ENCODE peak calls at places on chromosome 16, in eight cellular contexts. O is AG09309, K is cardiac fibroblast, A is keratinocyte, S is choroid plexus epithelial cell, M is HepG2, F is skeletal muscle cell, E is A673. P is an unnamed sample.

GRCh38 chr16:22973451-22973991 is 159.6 kb downstream of the HS3ST2 start:
- DNase-seq in K (no peak), O (no peak), A (no peak), E (no peak), F (no peak), S (no peak), M (no peak), P (no peak)

GRCh38 chr16:48498761-48499600 is 111.0 kb downstream of the N4BP1 start:
- DNase-seq in E (peak; percentile 78), M (peak; percentile 35), S (peak; percentile 94), A (no peak), O (peak; percentile 64), K (peak; percentile 85), F (peak; percentile 72), P (no peak)

GRCh38 chr16:11367483-11367906 is 22.2 kb downstream of the RMI2 start:
- DNase-seq in M (no peak), S (no peak), K (peak; percentile 25), A (no peak), F (no peak), E (no peak), O (no peak), P (no peak)

GRCh38 chr16:56262148-56262878 is 71.0 kb downstream of the GNAO1 start:
- DNase-seq in O (no peak), K (no peak), M (no peak), S (no peak), F (no peak), E (no peak), A (no peak), P (peak; percentile 73)

GRCh38 chr16:85391769-85392583 is 221.1 kb upstream of the GSE1 start:
- DNase-seq in E (no peak), O (no peak), M (no peak), A (no peak), F (no peak), S (peak; percentile 28), K (no peak), P (no peak)

GRCh38 chr16:84928679-84929420 is 82.5 kb downstream of the ZDHHC7 start:
- DNase-seq in K (peak; percentile 52), O (no peak), M (no peak), E (no peak), S (peak; percentile 35), F (no peak), A (no peak), P (no peak)

GRCh38 chr16:73268311-73268997 is 220.5 kb upstream of the ZFHX3 start:
- DNase-seq in O (no peak), A (no peak), S (peak; percentile 9), E (peak; percentile 24), F (no peak), K (peak; percentile 5), M (peak; percentile 12), P (no peak)

GRCh38 chr16:30399435-30400186 is 4.4 kb downstream of the ZNF48 start:
- DNase-seq in E (no peak), M (no peak), K (no peak), O (no peak), F (no peak), S (no peak), A (no peak), P (no peak)

GRCh38 chr16:58010886-58011285 is 9.7 kb downstream of the USB1 start:
- DNase-seq in E (peak; percentile 65), S (no peak), F (no peak), M (no peak), O (no peak), A (no peak), K (no peak), P (no peak)

GRCh38 chr16:71630808-71631207 is 4.8 kb downstream of the MARVELD3 start:
- DNase-seq in E (no peak), K (no peak), A (no peak), F (no peak), O (no peak), M (no peak), S (no peak), P (no peak)

GRCh38 chr16:56300901-56301351 is 109.6 kb downstream of the GNAO1 start:
- DNase-seq in A (no peak), O (no peak), F (no peak), E (no peak), M (no peak), S (no peak), K (peak; percentile 28), P (no peak)

GRCh38 chr16:72946474-72947194 is 101.3 kb downstream of the ZFHX3 start:
- DNase-seq in K (peak; percentile 70), A (no peak), F (no peak), O (no peak), S (no peak), M (no peak), E (no peak), P (no peak)

GRCh38 chr16:71778780-71779179 is 29.9 kb downstream of the AP1G1 start:
- DNase-seq in E (no peak), M (no peak), O (no peak), S (no peak), K (no peak), F (no peak), A (no peak), P (no peak)

GRCh38 chr16:12677472-12677871 is 126.2 kb downstream of the CPPED1 start:
- DNase-seq in O (no peak), S (no peak), K (no peak), F (no peak), M (no peak), E (no peak), A (no peak), P (peak; percentile 84)

GRCh38 chr16:59385953-59386352 is 651.8 kb upstream of the GOT2 start:
- DNase-seq in S (peak; percentile 85), A (no peak), K (peak; percentile 69), E (no peak), M (no peak), O (peak; percentile 3), F (peak; percentile 85), P (no peak)

GRCh38 chr16:70476272-70477020 is 22.1 kb downstream of the FCSK start:
- DNase-seq in S (peak; percentile 84), A (no peak), K (peak; percentile 69), M (no peak), O (peak; percentile 23), E (peak; percentile 44), F (peak; percentile 35), P (no peak)

GRCh38 chr16:70675851-70676513 is 9.9 kb downstream of the MTSS2 start:
- DNase-seq in M (no peak), O (no peak), E (no peak), K (no peak), S (no peak), F (no peak), A (no peak), P (no peak)

DNA sequence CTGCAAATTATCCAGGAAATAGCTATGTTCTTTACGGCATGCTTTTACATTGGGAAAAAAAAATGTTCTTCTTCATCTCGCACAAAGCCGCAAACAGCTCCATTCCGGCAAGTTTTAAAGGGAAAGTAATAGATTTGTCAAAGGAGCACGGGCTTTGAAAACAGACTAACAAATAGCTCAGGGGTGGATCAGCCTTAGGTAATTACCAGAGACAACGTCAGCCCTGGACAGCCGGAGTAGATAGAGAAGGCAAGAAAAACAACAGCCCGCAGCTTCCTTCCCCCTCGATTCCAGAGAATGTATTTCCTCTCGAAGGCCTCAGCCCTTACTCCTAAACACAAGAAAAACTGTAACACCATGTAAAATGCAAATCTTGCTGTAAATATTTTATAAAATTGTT is 222.5 kb downstream of the C16orf78 start:
- DNase-seq in M (no peak), O (no peak), K (peak; percentile 76), F (no peak), S (peak; percentile 70), E (peak; percentile 58), A (no peak), P (no peak)
- H3K4me3 ChIP-seq in M (no peak overlapping the region), O (no peak overlapping the region), K (no peak overlapping the region), F (no peak overlapping the region), S (peak overlapping the region; percentile 21), E (peak overlapping the region; percentile 8), A (no peak overlapping the region), P (no peak overlapping the region)

GRCh38 chr16:66133641-66134402 is 232.7 kb upstream of the CDH5 start:
- DNase-seq in M (no peak), O (no peak), E (peak; percentile 69), S (no peak), A (no peak), K (no peak), F (no peak), P (no peak)

GRCh38 chr16:66130296-66130910 is 236.1 kb upstream of the CDH5 start:
- DNase-seq in S (peak; percentile 93), O (peak; percentile 79), M (no peak), E (no peak), K (peak; percentile 41), F (no peak), A (no peak), P (no peak)

GRCh38 chr16:66129196-66129595 is 237.3 kb upstream of the CDH5 start:
- DNase-seq in F (no peak), E (no peak), M (no peak), A (no peak), O (no peak), S (no peak), K (no peak), P (no peak)

GRCh38 chr16:66131895-66132294 is 234.6 kb upstream of the CDH5 start:
- DNase-seq in S (peak; percentile 46), F (no peak), K (peak; percentile 22), M (no peak), A (no peak), O (no peak), E (no peak), P (no peak)

GRCh38 chr16:66131156-66131807 is 235.2 kb upstream of the CDH5 start:
- DNase-seq in O (no peak), S (peak; percentile 67), A (peak; percentile 15), F (no peak), M (no peak), K (peak; percentile 31), E (peak; percentile 22), P (no peak)
- H3K4me3 ChIP-seq in O (no peak overlapping the region), S (no peak overlapping the region), A (no peak overlapping the region), F (no peak overlapping the region), M (no peak overlapping the region), K (no peak overlapping the region), E (no peak overlapping the region), P (no peak overlapping the region)

GRCh38 chr16:46689492-46690280 is at the start of gene ORC6:
- DNase-seq in F (peak; percentile 81), K (peak; percentile 98), O (peak; percentile 82), S (peak; percentile 97), E (peak; percentile 98), A (peak; percentile 93), M (peak; percentile 97), P (peak; percentile 94)

GRCh38 chr16:46687486-46687885 is 1.5 kb downstream of the VPS35 start:
- DNase-seq in A (no peak), M (no peak), O (no peak), S (no peak), F (no peak), K (no peak), E (no peak), P (no peak)

GRCh38 chr16:46688657-46689491 is at the start of gene VPS35:
- DNase-seq in A (peak; percentile 82), F (peak; percentile 95), S (peak; percentile 99), M (peak; percentile 99), O (peak; percentile 96), E (peak; percentile 99), K (peak; percentile 99), P (peak; percentile 97)

GRCh38 chr16:46688101-46688656 is 799 bp downstream of the VPS35 start:
- DNase-seq in M (no peak), O (no peak), K (peak; percentile 47), S (peak; percentile 35), A (no peak), F (no peak), E (no peak), P (no peak)

GRCh38 chr16:46686815-46687473 is 2.0 kb downstream of the VPS35 start:
- DNase-seq in M (no peak), K (no peak), S (no peak), E (no peak), O (no peak), F (no peak), A (no peak), P (no peak)
- H3K4me3 ChIP-seq in M (peak overlapping the region; percentile 85), K (no peak overlapping the region), S (peak overlapping the region; percentile 1), E (peak overlapping the region; percentile 84), O (no peak overlapping the region), F (peak overlapping the region; percentile 86), A (peak overlapping the region; percentile 88), P (no peak overlapping the region)

GRCh38 chr16:4987250-4987579 is 29.1 kb downstream of the SEC14L5 start:
- DNase-seq in O (no peak), F (no peak), S (no peak), E (no peak), A (no peak), K (no peak), M (no peak), P (no peak)
- H3K4me3 ChIP-seq in O (no peak overlapping the region), F (no peak overlapping the region), S (no peak overlapping the region), E (no peak overlapping the region), A (no peak overlapping the region), K (no peak overlapping the region), M (no peak overlapping the region), P (no peak overlapping the region)